ENCODE peak calls at places on chromosomes 16 and 17, in ten cellular contexts. A is stimulated activated CD8-positive, alpha-beta memory T cell treated with anti-CD3 and anti-CD28 coated beads, Interleukin-15, amount 100 ng/mL, for 1 hour; B is left ventricle myocardium superior; Z is Kasumi-1; P is naive thymus-derived CD4-positive, alpha-beta T cell; D is upper lobe of right lung; M is NCI-H345; N is DND-41; U is activated T-cell treated with anti-CD3 and anti-CD28 coated beads, Interleukin-2, amount 50 U/mL, for 72 hours; Y is dorsolateral prefrontal cortex. L is an unnamed sample.

GRCh38 chr16:3188925-3189825 is 1.2 kb downstream of the OR1F1 start:
- DNase-seq in A (no peak), B (no peak), Z (no peak), P (no peak), D (no peak), M (peak), N (no peak), U (peak), Y (no peak), L (no peak)

GRCh38 chr16:641326-642188 is at the start of gene MCRIP2:
- DNase-seq in A (no peak), B (peak), Z (peak), P (peak), D (peak), M (peak), N (peak), U (peak), Y (no peak), L (peak)

GRCh38 chr17:73316919-73317505 is 5.2 kb upstream of the CDC42EP4 start:
- DNase-seq in A (no peak), B (no peak), Z (no peak), P (no peak), D (no peak), M (peak), N (no peak), U (no peak), Y (no peak), L (no peak)

GRCh38 chr17:58344791-58345157 is 7.2 kb downstream of the SUPT4H1 start:
- DNase-seq in A (no peak), B (no peak), Z (no peak), P (no peak), D (peak), M (no peak), N (peak), U (peak), Y (no peak), L (peak)

GRCh38 chr16:57482845-57483545 is 3.3 kb downstream of the DOK4 start:
- DNase-seq in A (no peak), B (no peak), Z (no peak), P (no peak), D (no peak), M (no peak), N (no peak), U (no peak), Y (no peak), L (no peak)

GRCh38 chr17:77675816-77676799 is 282.4 kb upstream of the TNRC6C start:
- DNase-seq in A (no peak), B (peak), Z (no peak), P (no peak), D (no peak), M (no peak), N (no peak), U (no peak), Y (no peak), L (no peak)

GRCh38 chr17:29283496-29283895 is 10.5 kb downstream of the NUFIP2 start:
- DNase-seq in A (no peak), B (no peak), Z (no peak), P (no peak), D (no peak), M (no peak), N (no peak), U (no peak), Y (no peak), L (no peak)

GRCh38 chr16:89442990-89443726 is 47.2 kb downstream of the ANKRD11 start:
- DNase-seq in A (no peak), B (peak), Z (no peak), P (no peak), D (no peak), M (peak), N (no peak), U (no peak), Y (no peak), L (no peak)

GRCh38 chr17:13074026-13074425 is 56.2 kb upstream of the ELAC2 start:
- DNase-seq in A (no peak), B (no peak), Z (no peak), P (no peak), D (no peak), M (no peak), N (no peak), U (no peak), Y (no peak), L (no peak)

GRCh38 chr17:75271955-75272847 is 1.2 kb upstream of the MIF4GD start:
- DNase-seq in A (no peak), B (peak), Z (no peak), P (no peak), D (no peak), M (no peak), N (peak), U (no peak), Y (peak), L (no peak)

GRCh38 chr16:7689234-7689633 is 356.6 kb downstream of the RBFOX1 start:
- DNase-seq in A (no peak), B (no peak), Z (no peak), P (no peak), D (no peak), M (no peak), N (no peak), U (no peak), Y (no peak), L (no peak)

GRCh38 chr17:4485676-4486646 is 12.7 kb upstream of the SPNS2 start:
- DNase-seq in A (peak), B (no peak), Z (no peak), P (peak), D (no peak), M (no peak), N (no peak), U (peak), Y (no peak), L (no peak)

GRCh38 chr16:29972992-29973383 is 680 bp upstream of the TAOK2 start:
- DNase-seq in A (no peak), B (no peak), Z (no peak), P (no peak), D (no peak), M (no peak), N (no peak), U (no peak), Y (no peak), L (no peak)

GRCh38 chr17:57485916-57486315 is 229.6 kb downstream of the MSI2 start:
- DNase-seq in A (no peak), B (no peak), Z (no peak), P (no peak), D (no peak), M (no peak), N (no peak), U (no peak), Y (no peak), L (no peak)

GRCh38 chr17:75707096-75707720 is 14.1 kb upstream of the ITGB4 start:
- DNase-seq in A (no peak), B (peak), Z (no peak), P (no peak), D (no peak), M (no peak), N (no peak), U (no peak), Y (no peak), L (no peak)

GRCh38 chr17:16342979-16343378 is 10.3 kb downstream of the CENPV start:
- DNase-seq in A (no peak), B (no peak), Z (no peak), P (no peak), D (peak), M (no peak), N (no peak), U (no peak), Y (peak), L (no peak)

GRCh38 chr17:78117027-78117981 is 11.3 kb downstream of the TMC6 start:
- DNase-seq in A (no peak), B (peak), Z (no peak), P (no peak), D (peak), M (peak), N (no peak), U (no peak), Y (no peak), L (peak)

GRCh38 chr16:3431779-3432219 is 11.5 kb downstream of the ZNF597 start:
- DNase-seq in A (no peak), B (peak), Z (peak), P (peak), D (peak), M (no peak), N (no peak), U (peak), Y (no peak), L (peak)

GRCh38 chr16:4883501-4883900 is 36.2 kb downstream of the UBN1 start:
- DNase-seq in A (no peak), B (no peak), Z (no peak), P (no peak), D (no peak), M (no peak), N (no peak), U (no peak), Y (no peak), L (no peak)

GRCh38 chr16:82262244-82262643 is 92.2 kb upstream of the MPHOSPH6 start:
- DNase-seq in A (no peak), B (no peak), Z (no peak), P (no peak), D (no peak), M (no peak), N (no peak), U (no peak), Y (no peak), L (no peak)

GRCh38 chr17:65277576-65277975 is 140.4 kb downstream of the RGS9 start:
- DNase-seq in A (no peak), B (no peak), Z (no peak), P (no peak), D (no peak), M (no peak), N (no peak), U (no peak), Y (no peak), L (no peak)

GRCh38 chr17:9987779-9988585 is 82.9 kb upstream of the RCVRN start:
- DNase-seq in A (no peak), B (peak), Z (peak), P (peak), D (no peak), M (no peak), N (peak), U (peak), Y (no peak), L (no peak)

GRCh38 chr16:69833357-69833781 is 71.2 kb downstream of the WWP2 start:
- DNase-seq in A (no peak), B (no peak), Z (no peak), P (no peak), D (no peak), M (no peak), N (no peak), U (no peak), Y (no peak), L (no peak)

GRCh38 chr16:59540621-59541020 is 806.5 kb upstream of the GOT2 start:
- DNase-seq in A (no peak), B (no peak), Z (no peak), P (no peak), D (no peak), M (no peak), N (no peak), U (no peak), Y (no peak), L (no peak)

GRCh38 chr17:78556812-78557211 is 20.4 kb downstream of the DNAH17 start:
- DNase-seq in A (no peak), B (no peak), Z (no peak), P (no peak), D (no peak), M (no peak), N (no peak), U (no peak), Y (no peak), L (no peak)

GRCh38 chr16:75379911-75380847 is 53.1 kb downstream of the CFDP1 start:
- DNase-seq in A (peak), B (no peak), Z (peak), P (no peak), D (no peak), M (no peak), N (peak), U (peak), Y (no peak), L (no peak)

GRCh38 chr16:21101631-21102420 is 48.8 kb downstream of the DNAH3 start:
- DNase-seq in A (peak), B (peak), Z (peak), P (no peak), D (no peak), M (no peak), N (peak), U (peak), Y (no peak), L (no peak)

GRCh38 chr17:205176-205538 is 23.7 kb upstream of the DOC2B start:
- DNase-seq in A (no peak), B (no peak), Z (no peak), P (no peak), D (no peak), M (no peak), N (no peak), U (no peak), Y (no peak), L (no peak)

L was measured in central memory CD8-positive, alpha-beta T cell.